ENCODE peak calls at places on chromosomes 4 and X, in five cellular contexts. Z is BJ, M is islet precursor cell, Q is ELF-1, A is cardiac fibroblast. X is an unnamed sample.

GRCh38 chr4:144399927-144400326 is 246.0 kb upstream of the HHIP start:
- DNase-seq in A (peak), M (no peak), Q (no peak), Z (no peak), X (no peak)

GRCh38 chr4:54439831-54440243 is 210.7 kb downstream of the PDGFRA start:
- DNase-seq in M (no peak), Z (no peak), Q (no peak), A (peak), X (no peak)

GRCh38 chrX:123171781-123172180 is 12.3 kb upstream of the GRIA3 start:
- DNase-seq in Z (no peak), A (peak), Q (no peak), M (no peak), X (no peak)

GRCh38 chr4:717601-718320 is 12.1 kb downstream of the PCGF3 start:
- DNase-seq in A (no peak), Z (no peak), Q (no peak), M (no peak), X (no peak)

GRCh38 chr4:88804234-88804633 is 106.6 kb upstream of the NAP1L5 start:
- DNase-seq in Q (no peak), M (no peak), Z (no peak), A (no peak), X (no peak)

GRCh38 chr4:159272341-159273125 is 169.7 kb downstream of the RAPGEF2 start:
- DNase-seq in M (no peak), A (no peak), Q (no peak), Z (no peak), X (no peak)

GRCh38 chr4:176849076-176849475 is 56.4 kb upstream of the VEGFC start:
- DNase-seq in M (no peak), Z (no peak), A (no peak), Q (no peak), X (no peak)

GRCh38 chrX:45003080-45003479 is 130.1 kb downstream of the KDM6A start:
- DNase-seq in M (no peak), A (no peak), Q (no peak), Z (no peak), X (no peak)

GRCh38 chr4:78758105-78758504 is 18.0 kb upstream of the BMP2K start:
- DNase-seq in Z (no peak), Q (no peak), M (no peak), A (no peak), X (no peak)

GRCh38 chr4:14862881-14863280 is 139.4 kb upstream of the CPEB2 start:
- DNase-seq in Q (peak), M (no peak), A (no peak), Z (no peak), X (no peak)

GRCh38 chr4:53640576-53641459 is 49.5 kb upstream of the LNX1 start:
- DNase-seq in Q (no peak), M (no peak), Z (no peak), A (peak), X (peak)

GRCh38 chrX:127128282-127128681 is 308.8 kb downstream of the PRR32 start:
- DNase-seq in Q (peak), M (no peak), A (no peak), Z (no peak), X (no peak)

GRCh38 chr4:48129307-48130014 is 4.6 kb downstream of the TXK start:
- DNase-seq in Q (no peak), Z (no peak), M (no peak), A (peak), X (peak)

GRCh38 chr4:139858436-139859225 is 193.0 kb downstream of the MGST2 start:
- DNase-seq in Q (no peak), Z (no peak), A (no peak), M (no peak), X (no peak)

GRCh38 chrX:124488412-124489161 is 142.2 kb downstream of the SH2D1A start:
- DNase-seq in A (no peak), Q (peak), M (no peak), Z (no peak), X (peak)

GRCh38 chr4:184457530-184458249 is 16.7 kb downstream of the IRF2 start:
- DNase-seq in Z (no peak), A (no peak), Q (no peak), M (no peak), X (no peak)

GRCh38 chrX:115494133-115494532 is 66.8 kb upstream of the PLS3 start:
- DNase-seq in M (no peak), A (no peak), Z (no peak), Q (no peak), X (no peak)